ENCODE peak calls at places on chromosomes 4 and X, in four cellular contexts. One of them, this sample, is unnamed.

GRCh38 chrX:35728481-35728880 is 69.7 kb upstream of the MAGEB16 start:
- DNase-seq in cardiac muscle cell: peak; percentile 11
- DNase-seq in lower leg skin: no peak
- DNase-seq in fibroblast of the aortic adventitia: no peak
- DNase-seq in this sample: no peak

GRCh38 chr4:133152330-133152791 is 3.3 kb downstream of the PCDH10 start:
- DNase-seq in fibroblast of the aortic adventitia: no peak
- DNase-seq in cardiac muscle cell: peak; percentile 23
- DNase-seq in lower leg skin: peak; percentile 68
- DNase-seq in this sample: peak; percentile 10

GRCh38 chr4:123415977-123416376 is 19.4 kb downstream of the SPRY1 start:
- DNase-seq in lower leg skin: no peak
- DNase-seq in cardiac muscle cell: no peak
- DNase-seq in fibroblast of the aortic adventitia: peak; percentile 65
- DNase-seq in this sample: no peak

GRCh38 chrX:110006826-110007375 is 4.0 kb downstream of the TMEM164 start:
- DNase-seq in fibroblast of the aortic adventitia: peak; percentile 24
- DNase-seq in cardiac muscle cell: no peak
- DNase-seq in lower leg skin: no peak
- DNase-seq in this sample: no peak

GRCh38 chrX:9825129-9825865 is 39.1 kb downstream of the SHROOM2 start:
- DNase-seq in lower leg skin: no peak
- DNase-seq in cardiac muscle cell: no peak
- DNase-seq in fibroblast of the aortic adventitia: no peak
- DNase-seq in this sample: no peak

GRCh38 chr4:127505203-127505602 is 127.6 kb upstream of the INTU start:
- DNase-seq in fibroblast of the aortic adventitia: peak; percentile 94
- DNase-seq in cardiac muscle cell: peak; percentile 59
- DNase-seq in lower leg skin: no peak
- DNase-seq in this sample: no peak

GRCh38 chrX:41542151-41542935 is 95.2 kb downstream of the NYX start:
- DNase-seq in fibroblast of the aortic adventitia: peak; percentile 53
- DNase-seq in cardiac muscle cell: no peak
- DNase-seq in lower leg skin: no peak
- DNase-seq in this sample: no peak

GRCh38 chrX:81378550-81378949 is 176.6 kb downstream of the SH3BGRL start:
- DNase-seq in fibroblast of the aortic adventitia: no peak
- DNase-seq in lower leg skin: no peak
- DNase-seq in cardiac muscle cell: no peak
- DNase-seq in this sample: no peak

GRCh38 chr4:173264960-173265281 is 69.2 kb downstream of the HMGB2 start:
- DNase-seq in lower leg skin: no peak
- DNase-seq in fibroblast of the aortic adventitia: no peak
- DNase-seq in cardiac muscle cell: no peak
- DNase-seq in this sample: no peak

GRCh38 chr4:100311181-100311580 is 120.9 kb upstream of the DDIT4L start:
- DNase-seq in cardiac muscle cell: no peak
- DNase-seq in fibroblast of the aortic adventitia: peak; percentile 32
- DNase-seq in lower leg skin: no peak
- DNase-seq in this sample: no peak

GRCh38 chr4:139030614-139031235 is 15.1 kb downstream of the NOCT start:
- DNase-seq in fibroblast of the aortic adventitia: peak; percentile 90
- DNase-seq in lower leg skin: peak; percentile 91
- DNase-seq in cardiac muscle cell: peak; percentile 87
- DNase-seq in this sample: peak; percentile 73

GRCh38 chr4:184807797-184808718 is 17.7 kb downstream of the ACSL1 start:
- DNase-seq in fibroblast of the aortic adventitia: peak; percentile 72
- DNase-seq in lower leg skin: peak; percentile 82
- DNase-seq in cardiac muscle cell: peak; percentile 41
- DNase-seq in this sample: no peak
- TF ChIP-seq CTCF in fibroblast of the aortic adventitia: no peak
- TF ChIP-seq CTCF in lower leg skin: no peak
- TF ChIP-seq CTCF in cardiac muscle cell: no peak
- TF ChIP-seq CTCF in this sample: no peak

DNA sequence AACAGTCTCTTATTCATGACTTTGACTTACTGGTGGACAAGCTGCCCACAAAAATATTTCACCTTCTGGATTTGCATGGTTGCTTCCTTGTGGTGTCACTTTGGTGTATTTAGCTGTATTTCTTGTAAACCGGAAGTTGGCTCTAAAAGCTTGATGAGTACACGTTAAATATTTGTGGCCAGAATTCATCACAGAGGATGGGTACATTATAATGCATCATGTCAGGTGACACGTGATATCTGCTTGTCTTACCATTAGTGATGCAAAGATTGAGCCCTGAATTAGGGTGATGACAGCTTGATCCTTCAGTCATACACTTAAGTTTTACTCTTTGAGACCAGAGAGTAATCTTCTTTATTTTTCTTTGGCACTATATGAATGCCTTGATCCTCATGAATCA is 188.3 kb upstream of the RPS6KA3 start:
- DNase-seq in fibroblast of the aortic adventitia: no peak
- DNase-seq in cardiac muscle cell: no peak
- DNase-seq in lower leg skin: no peak
- DNase-seq in this sample: no peak
- TF ChIP-seq CTCF in fibroblast of the aortic adventitia: no peak
- TF ChIP-seq CTCF in cardiac muscle cell: no peak
- TF ChIP-seq CTCF in lower leg skin: no peak
- TF ChIP-seq CTCF in this sample: no peak

GRCh38 chr4:22091351-22091731 is 142.8 kb upstream of the KCNIP4 start:
- DNase-seq in cardiac muscle cell: no peak
- DNase-seq in fibroblast of the aortic adventitia: no peak
- DNase-seq in lower leg skin: no peak
- DNase-seq in this sample: no peak
- TF ChIP-seq CTCF in cardiac muscle cell: no peak
- TF ChIP-seq CTCF in fibroblast of the aortic adventitia: no peak
- TF ChIP-seq CTCF in lower leg skin: no peak
- TF ChIP-seq CTCF in this sample: no peak

GRCh38 chr4:93671093-93671492 is 157.5 kb upstream of the ATOH1 start:
- DNase-seq in fibroblast of the aortic adventitia: no peak
- DNase-seq in lower leg skin: no peak
- DNase-seq in cardiac muscle cell: no peak
- DNase-seq in this sample: no peak

DNA sequence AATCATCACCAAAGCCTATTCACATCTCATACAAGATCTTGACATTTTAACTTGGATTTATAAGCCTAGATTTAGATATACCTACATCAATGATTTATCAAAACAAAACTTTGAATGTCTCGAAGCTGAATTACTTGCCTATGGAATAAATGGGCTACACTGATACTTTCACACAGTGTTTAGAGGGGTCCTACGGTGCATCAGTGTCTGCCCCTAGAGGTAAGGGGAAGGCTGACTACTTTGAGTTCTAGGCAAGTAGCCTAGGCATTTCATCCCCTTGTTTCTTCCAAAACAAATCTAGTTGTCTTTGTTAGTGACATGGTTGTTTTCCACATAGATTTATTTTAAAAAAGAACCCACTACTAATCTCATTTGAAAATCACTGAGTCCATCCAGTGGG is 158.1 kb upstream of the ATOH1 start:
- DNase-seq in cardiac muscle cell: no peak
- DNase-seq in fibroblast of the aortic adventitia: no peak
- DNase-seq in lower leg skin: no peak
- DNase-seq in this sample: no peak
- TF ChIP-seq CTCF in cardiac muscle cell: no peak
- TF ChIP-seq CTCF in fibroblast of the aortic adventitia: no peak
- TF ChIP-seq CTCF in lower leg skin: no peak
- TF ChIP-seq CTCF in this sample: no peak

GRCh38 chr4:89558147-89558546 is 250.5 kb upstream of the GPRIN3 start:
- DNase-seq in fibroblast of the aortic adventitia: no peak
- DNase-seq in lower leg skin: no peak
- DNase-seq in cardiac muscle cell: peak; percentile 13
- DNase-seq in this sample: no peak
- TF ChIP-seq CTCF in fibroblast of the aortic adventitia: peak; percentile 41
- TF ChIP-seq CTCF in lower leg skin: no peak
- TF ChIP-seq CTCF in cardiac muscle cell: peak; percentile 34
- TF ChIP-seq CTCF in this sample: peak; percentile 23

GRCh38 chr4:168864831-168865541 is 145.1 kb downstream of the CBR4 start:
- DNase-seq in fibroblast of the aortic adventitia: peak; percentile 87
- DNase-seq in cardiac muscle cell: peak; percentile 42
- DNase-seq in lower leg skin: no peak
- DNase-seq in this sample: no peak
- TF ChIP-seq CTCF in fibroblast of the aortic adventitia: peak; percentile 44
- TF ChIP-seq CTCF in cardiac muscle cell: peak; percentile 36
- TF ChIP-seq CTCF in lower leg skin: no peak
- TF ChIP-seq CTCF in this sample: no peak

GRCh38 chr4:40299704-40300336 is 35.3 kb upstream of the CHRNA9 start:
- DNase-seq in cardiac muscle cell: no peak
- DNase-seq in fibroblast of the aortic adventitia: no peak
- DNase-seq in lower leg skin: no peak
- DNase-seq in this sample: no peak
- TF ChIP-seq CTCF in cardiac muscle cell: no peak
- TF ChIP-seq CTCF in fibroblast of the aortic adventitia: no peak
- TF ChIP-seq CTCF in lower leg skin: no peak
- TF ChIP-seq CTCF in this sample: no peak

GRCh38 chr4:162650166-162650565 is 486.4 kb upstream of the FSTL5 start:
- DNase-seq in lower leg skin: no peak
- DNase-seq in fibroblast of the aortic adventitia: no peak
- DNase-seq in cardiac muscle cell: no peak
- DNase-seq in this sample: no peak

GRCh38 chr4:162644346-162644745 is 480.5 kb upstream of the FSTL5 start:
- DNase-seq in fibroblast of the aortic adventitia: no peak
- DNase-seq in cardiac muscle cell: no peak
- DNase-seq in lower leg skin: no peak
- DNase-seq in this sample: no peak

GRCh38 chr4:162640152-162640551 is 476.4 kb upstream of the FSTL5 start:
- DNase-seq in fibroblast of the aortic adventitia: no peak
- DNase-seq in lower leg skin: no peak
- DNase-seq in cardiac muscle cell: no peak
- DNase-seq in this sample: no peak

DNA sequence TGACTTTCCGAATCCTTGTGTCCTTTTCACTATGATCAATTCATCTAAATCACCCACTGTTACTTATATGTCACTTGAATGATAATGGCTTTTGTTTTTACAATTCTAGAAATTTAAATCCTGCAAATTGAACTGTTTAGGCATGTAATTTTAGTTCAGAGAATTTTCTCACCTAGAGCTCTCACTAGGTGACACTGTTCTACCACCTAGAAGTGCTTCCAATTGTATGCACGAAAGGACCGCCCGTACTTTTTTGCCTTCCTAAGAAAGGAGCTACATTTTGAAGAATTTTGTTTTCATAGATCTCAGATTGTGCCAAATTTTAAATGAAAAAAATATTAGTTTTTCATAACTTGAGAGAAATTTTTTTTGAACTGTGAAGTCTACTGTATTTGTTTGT is 481.6 kb upstream of the FSTL5 start:
- DNase-seq in fibroblast of the aortic adventitia: no peak
- DNase-seq in cardiac muscle cell: peak; percentile 21
- DNase-seq in lower leg skin: no peak
- DNase-seq in this sample: no peak
- TF ChIP-seq CTCF in fibroblast of the aortic adventitia: no peak
- TF ChIP-seq CTCF in cardiac muscle cell: peak; percentile 20
- TF ChIP-seq CTCF in lower leg skin: no peak
- TF ChIP-seq CTCF in this sample: no peak

DNA sequence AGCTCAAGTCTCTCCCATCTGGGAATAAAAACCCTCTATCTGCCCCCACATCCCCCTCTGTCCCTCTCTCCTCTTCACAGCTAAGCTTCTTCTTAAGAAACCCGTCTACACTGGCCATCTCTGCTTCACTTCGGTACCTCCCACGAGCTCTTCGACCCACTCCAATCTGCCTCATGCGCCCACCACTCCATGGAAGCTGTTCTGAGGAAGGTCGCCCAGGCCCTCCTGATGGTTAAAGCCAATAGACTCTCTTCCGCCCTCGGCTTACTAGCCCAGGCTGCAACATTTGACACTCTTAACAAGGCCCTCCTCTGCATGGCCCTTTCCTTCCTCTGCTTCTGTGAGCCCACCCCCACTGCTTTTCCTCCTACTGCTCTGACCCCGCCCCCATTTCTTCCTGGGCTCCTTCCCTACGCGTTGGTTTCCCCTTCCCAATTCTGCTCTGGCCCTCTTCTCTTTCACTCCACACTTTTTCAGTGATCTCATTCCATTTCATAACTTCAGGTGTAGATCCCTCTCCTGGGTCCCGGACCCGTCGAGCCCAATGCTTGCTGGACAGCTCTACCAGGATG is 11.8 kb downstream of the IQSEC2 start:
- DNase-seq in cardiac muscle cell: no peak
- DNase-seq in fibroblast of the aortic adventitia: no peak
- DNase-seq in lower leg skin: no peak
- DNase-seq in this sample: no peak
- TF ChIP-seq CTCF in cardiac muscle cell: no peak
- TF ChIP-seq CTCF in fibroblast of the aortic adventitia: no peak
- TF ChIP-seq CTCF in lower leg skin: no peak
- TF ChIP-seq CTCF in this sample: no peak

GRCh38 chrX:70172226-70172625 is 5.1 kb upstream of the DGAT2L6 start:
- DNase-seq in cardiac muscle cell: no peak
- DNase-seq in lower leg skin: no peak
- DNase-seq in fibroblast of the aortic adventitia: peak; percentile 8
- DNase-seq in this sample: no peak
- TF ChIP-seq CTCF in cardiac muscle cell: no peak
- TF ChIP-seq CTCF in lower leg skin: no peak
- TF ChIP-seq CTCF in fibroblast of the aortic adventitia: no peak
- TF ChIP-seq CTCF in this sample: no peak

This sample was measured in GM10248.